ENCODE peak calls at places on chromosomes 5 and 9, in eight cellular contexts. X, O, A, S, R, E, P and B are unnamed samples.

GRCh38 chr9:89495824-89496555 is 1.9 kb downstream of the SEMA4D start:
- DNase-seq in X (no peak), O (no peak), A (no peak), S (no peak), R (no peak), E (no peak), P (no peak), B (no peak)

GRCh38 chr5:142495561-142495960 is 170.7 kb upstream of the SPRY4 start:
- DNase-seq in X (no peak), O (no peak), A (no peak), S (no peak), R (no peak), E (no peak), P (no peak), B (no peak)

GRCh38 chr9:113155911-113156559 is 5.2 kb downstream of the SLC31A2 start:
- DNase-seq in X (peak), O (no peak), A (no peak), S (no peak), R (no peak), E (peak), P (no peak), B (peak)

GRCh38 chr5:36389245-36389644 is 87.5 kb upstream of the RANBP3L start:
- DNase-seq in X (no peak), O (no peak), A (no peak), S (no peak), R (no peak), E (no peak), P (no peak), B (peak)

GRCh38 chr9:124345751-124346281 is 69.4 kb downstream of the PSMB7 start:
- DNase-seq in X (no peak), O (no peak), A (no peak), S (no peak), R (no peak), E (no peak), P (no peak), B (no peak)

GRCh38 chr9:36665921-36666429 is 93.3 kb downstream of the MELK start:
- DNase-seq in X (no peak), O (no peak), A (no peak), S (no peak), R (no peak), E (peak), P (no peak), B (no peak)

GRCh38 chr5:115070737-115071136 is 99.0 kb downstream of the TRIM36 start:
- DNase-seq in X (no peak), O (no peak), A (no peak), S (no peak), R (no peak), E (no peak), P (no peak), B (no peak)

GRCh38 chr5:176359658-176360057 is 1.9 kb downstream of the KIAA1191 start:
- DNase-seq in X (no peak), O (no peak), A (no peak), S (no peak), R (no peak), E (no peak), P (no peak), B (no peak)